ENCODE peak calls at places on chromosomes 1 and 21, in ten cellular contexts. Y, C, V, N, E, P, K, M, S and G are unnamed samples.

GRCh38 chr21:34910396-34910795 is 138.7 kb downstream of the RUNX1 start:
- DNase-seq in M (no peak), K (peak; percentile 69), C (no peak), V (no peak), S (no peak), N (no peak), P (no peak), Y (peak; percentile 44), E (no peak), G (no peak)

GRCh38 chr1:201020647-201021332 is 2.7 kb downstream of the KIF21B start:
- DNase-seq in P (no peak), C (no peak), V (no peak), N (no peak), Y (no peak), E (no peak), K (no peak), S (no peak), M (no peak), G (no peak)

GRCh38 chr1:245334827-245335490 is 180.2 kb downstream of the KIF26B start:
- DNase-seq in C (no peak), V (no peak), P (no peak), M (no peak), N (no peak), E (no peak), S (no peak), Y (no peak), K (no peak), G (no peak)

GRCh38 chr1:4797429-4797828 is 143.0 kb downstream of the AJAP1 start:
- DNase-seq in M (no peak), P (no peak), C (no peak), K (no peak), Y (no peak), N (no peak), E (no peak), V (no peak), S (no peak), G (no peak)

GRCh38 chr21:42219606-42220137 is 732 bp downstream of the ABCG1 start:
- DNase-seq in K (peak; percentile 69), E (peak; percentile 52), V (no peak), Y (no peak), S (no peak), C (no peak), P (peak; percentile 5), M (peak; percentile 36), N (no peak), G (no peak)

GRCh38 chr1:41358152-41358937 is 2.9 kb upstream of the FOXO6 start:
- DNase-seq in M (peak; percentile 17), P (no peak), N (no peak), E (peak; percentile 84), V (no peak), Y (peak; percentile 58), C (no peak), S (no peak), K (no peak), G (no peak)

GRCh38 chr1:11787251-11787803 is 18.4 kb downstream of the MTHFR start:
- DNase-seq in E (peak; percentile 71), P (peak; percentile 34), M (peak; percentile 90), K (peak; percentile 84), Y (peak; percentile 75), V (peak; percentile 76), C (peak; percentile 59), S (no peak), N (no peak), G (peak; percentile 85)

GRCh38 chr1:12544992-12545391 is 73.0 kb downstream of the DHRS3 start:
- DNase-seq in M (no peak), E (no peak), Y (no peak), S (no peak), V (no peak), K (peak; percentile 14), P (no peak), C (no peak), N (no peak), G (no peak)

GRCh38 chr1:185062710-185063370 is 17.5 kb downstream of the RNF2 start:
- DNase-seq in E (no peak), V (no peak), Y (no peak), M (peak; percentile 11), S (no peak), N (no peak), P (peak; percentile 68), C (no peak), K (no peak), G (no peak)

GRCh38 chr1:30878559-30878958 is 30.0 kb downstream of the SDC3 start:
- DNase-seq in E (no peak), K (no peak), Y (no peak), V (no peak), M (no peak), C (no peak), S (no peak), N (no peak), P (no peak), G (no peak)

GRCh38 chr1:55064071-55064581 is 24.8 kb downstream of the PCSK9 start:
- DNase-seq in P (no peak), E (no peak), Y (no peak), C (peak; percentile 66), K (no peak), V (no peak), N (no peak), S (no peak), M (no peak), G (no peak)

GRCh38 chr1:41045740-41046139 is 24.2 kb upstream of the SLFNL1 start:
- DNase-seq in E (no peak), P (peak; percentile 38), M (peak; percentile 79), N (no peak), C (peak; percentile 84), V (peak; percentile 79), K (no peak), S (no peak), Y (peak; percentile 73), G (peak; percentile 73)